ENCODE peak calls at places on chromosomes 3 and 15, in six cellular contexts. H is endothelial cell of umbilical vein, E is K562, T is mammary epithelial cell, B is neural progenitor cell, F is GM23248. A is an unnamed sample.

GRCh38 chr15:56821721-56822425 is 88.6 kb upstream of the ZNF280D start:
- DNase-seq in H (peak), E (peak), B (peak), T (peak), F (peak), A (peak)

GRCh38 chr3:127456471-127457093 is 134.0 kb downstream of the TPRA1 start:
- DNase-seq in F (peak), H (peak), T (peak), B (no peak), E (no peak), A (no peak)

GRCh38 chr15:66701422-66702034 is 508 bp upstream of the SMAD6 start:
- DNase-seq in B (peak), T (peak), H (no peak), F (peak), E (no peak), A (no peak)

GRCh38 chr15:49047456-49047855 is 1.2 kb upstream of the SECISBP2L start:
- DNase-seq in B (no peak), F (no peak), E (no peak), H (no peak), T (no peak), A (no peak)

GRCh38 chr3:2268779-2269178 is 170.1 kb downstream of the CNTN4 start:
- DNase-seq in B (peak), E (no peak), H (no peak), F (no peak), T (no peak), A (no peak)

GRCh38 chr15:32781781-32782180 is 64.0 kb downstream of the GREM1 start:
- DNase-seq in B (no peak), E (no peak), T (no peak), H (peak), F (no peak), A (no peak)

GRCh38 chr3:113140876-113141275 is 70.5 kb upstream of the BOC start:
- DNase-seq in E (no peak), T (peak), F (peak), B (no peak), H (peak), A (no peak)

GRCh38 chr3:69326821-69327433 is 59.0 kb downstream of the FRMD4B start:
- DNase-seq in T (no peak), B (no peak), H (peak), E (no peak), F (no peak), A (no peak)

DNA sequence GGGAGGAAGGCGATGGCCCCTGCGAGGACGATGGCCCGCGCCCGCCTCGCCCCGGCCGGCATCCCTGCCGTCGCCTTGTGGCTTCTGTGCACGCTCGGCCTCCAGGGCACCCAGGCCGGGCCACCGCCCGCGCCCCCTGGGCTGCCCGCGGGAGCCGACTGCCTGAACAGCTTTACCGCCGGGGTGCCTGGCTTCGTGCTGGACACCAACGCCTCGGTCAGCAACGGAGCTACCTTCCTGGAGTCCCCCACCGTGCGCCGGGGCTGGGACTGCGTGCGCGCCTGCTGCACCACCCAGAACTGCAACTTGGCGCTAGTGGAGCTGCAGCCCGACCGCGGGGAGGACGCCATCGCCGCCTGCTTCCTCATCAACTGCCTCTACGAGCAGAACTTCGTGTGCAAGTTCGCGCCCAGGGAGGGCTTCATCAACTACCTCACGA is 714 bp downstream of the SPINT1 start:
- DNase-seq in T (no peak), H (no peak), E (no peak), B (peak), F (peak), A (no peak)
- TF ChIP-seq EZH2 in T (no peak), H (peak), E (no peak), B (peak), F (peak), A (no peak)

GRCh38 chr3:43621974-43622739 is at the start of gene ANO10:
- DNase-seq in E (peak), B (peak), H (peak), F (peak), T (peak), A (peak)

GRCh38 chr3:43620953-43621405 is 832 bp downstream of the ANO10 start:
- DNase-seq in B (peak), H (peak), F (peak), T (peak), E (no peak), A (peak)

GRCh38 chr3:43619593-43619992 is 2.2 kb downstream of the ANO10 start:
- DNase-seq in B (no peak), T (no peak), F (no peak), H (no peak), E (no peak), A (no peak)

GRCh38 chr3:43624619-43625305 is 3.0 kb upstream of the ANO10 start:
- DNase-seq in T (peak), B (no peak), F (no peak), E (no peak), H (no peak), A (peak)

DNA sequence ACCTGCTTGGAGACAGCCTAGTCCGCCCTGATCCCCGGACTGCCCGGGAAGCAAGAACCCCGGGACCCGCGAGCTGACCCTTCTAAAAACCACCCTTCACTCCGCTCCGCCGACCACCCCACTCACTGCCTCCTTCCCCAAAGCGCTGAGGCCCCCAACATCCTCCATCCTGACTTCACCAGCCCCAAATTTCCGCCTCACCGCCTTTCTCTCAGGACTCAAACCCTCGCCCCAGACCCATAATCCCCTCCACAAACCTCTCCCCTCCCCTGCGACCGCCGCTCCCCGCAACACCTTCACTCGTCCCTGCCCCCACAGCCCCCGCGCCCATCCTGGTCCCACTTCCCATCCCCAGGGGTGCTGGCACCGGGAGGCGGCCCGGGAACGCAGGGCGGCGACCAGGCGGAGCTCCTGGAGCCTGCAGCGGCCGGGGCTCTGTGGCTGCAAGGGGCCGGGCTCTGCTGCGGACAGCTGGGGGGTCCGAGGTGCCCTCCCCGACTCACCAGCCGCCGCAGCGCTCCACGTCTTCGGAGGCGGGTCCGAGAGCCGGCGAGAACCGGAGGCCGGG is 321 bp downstream of the ANO10 start:
- DNase-seq in B (no peak), E (peak), F (no peak), T (no peak), H (no peak), A (no peak)
- TF ChIP-seq EZH2 in B (no peak), E (no peak), F (no peak), T (no peak), H (no peak), A (no peak)

GRCh38 chr3:119293761-119294401 is at the start of gene ARHGAP31:
- DNase-seq in T (peak), F (peak), E (peak), B (peak), H (peak), A (peak)
- TF ChIP-seq EZH2 in T (no peak), F (no peak), E (no peak), B (no peak), H (no peak), A (no peak)

GRCh38 chr15:55588070-55588817 is at the start of gene PYGO1:
- DNase-seq in H (peak), F (peak), E (peak), B (peak), T (peak), A (peak)
- TF ChIP-seq EZH2 in H (no peak), F (no peak), E (no peak), B (no peak), T (no peak), A (no peak)

GRCh38 chr3:72163809-72164634 is 379.1 kb upstream of the PROK2 start:
- DNase-seq in B (no peak), E (peak), H (no peak), F (no peak), T (no peak), A (no peak)
- TF ChIP-seq EZH2 in B (no peak), E (no peak), H (no peak), F (no peak), T (no peak), A (no peak)

GRCh38 chr3:7512048-7512447 is 651.1 kb downstream of the GRM7 start:
- DNase-seq in B (no peak), F (no peak), H (no peak), E (no peak), T (no peak), A (no peak)

GRCh38 chr3:7504886-7505775 is 644.2 kb downstream of the GRM7 start:
- DNase-seq in H (peak), F (no peak), T (peak), B (no peak), E (no peak), A (peak)

GRCh38 chr3:7506606-7507180 is 645.8 kb downstream of the GRM7 start:
- DNase-seq in T (peak), B (no peak), E (no peak), F (no peak), H (peak), A (no peak)

GRCh38 chr3:7503431-7503830 is 642.5 kb downstream of the GRM7 start:
- DNase-seq in T (no peak), E (no peak), H (peak), B (no peak), F (no peak), A (no peak)

DNA sequence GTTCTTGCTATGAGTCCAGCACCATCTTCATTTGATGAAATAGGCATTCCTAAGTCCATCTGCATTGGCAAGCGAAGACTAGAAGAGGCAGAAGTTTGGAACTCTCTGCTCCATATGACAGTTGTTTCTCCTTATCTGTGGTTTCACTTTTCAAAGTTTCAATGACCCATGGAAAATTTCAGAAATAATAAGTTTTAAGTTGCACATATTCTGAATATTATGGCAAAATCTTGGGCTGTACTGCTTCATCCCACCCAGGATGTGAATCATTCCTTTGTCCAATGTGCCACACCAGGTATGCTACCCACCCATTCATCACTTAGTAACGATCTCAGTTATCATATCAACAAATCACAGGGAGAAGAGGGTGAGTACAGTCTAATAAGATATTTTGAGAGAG is 647.9 kb downstream of the GRM7 start:
- DNase-seq in E (no peak), H (no peak), B (no peak), F (no peak), T (peak), A (peak)
- TF ChIP-seq EZH2 in E (no peak), H (no peak), B (no peak), F (no peak), T (no peak), A (no peak)

GRCh38 chr15:73922186-73923151 is 3.8 kb upstream of the LOXL1 start:
- DNase-seq in E (no peak), B (peak), T (no peak), H (no peak), F (peak), A (no peak)
- TF ChIP-seq EZH2 in E (no peak), B (no peak), T (no peak), H (no peak), F (no peak), A (no peak)

A was measured in PC-9.